ENCODE peak calls at places on chromosomes 5 and 9, in five cellular contexts. V is left ventricle myocardium inferior; M is activated CD4-positive, alpha-beta memory T cell treated with anti-CD3 and anti-CD28 coated beads, Interleukin-2, amount 10 ng/mL, durations not matched to agents 7 days and 5 days; Y is astrocyte of the spinal cord; G is activated T-helper 1 cell treated with Interleukin-2 at 50 U/mL for 16 hours. Z is an unnamed sample.

GRCh38 chr9:37512439-37512838 is 26.7 kb downstream of the POLR1E start:
- DNase-seq in G (no peak), M (no peak), V (no peak), Y (no peak), Z (no peak)

GRCh38 chr9:8579661-8580060 is 780.1 kb upstream of the DMAC1 start:
- DNase-seq in Y (no peak), V (no peak), G (no peak), M (no peak), Z (no peak)

GRCh38 chr5:172097356-172097755 is 90.7 kb downstream of the STK10 start:
- DNase-seq in Y (no peak), V (peak; percentile 16), M (no peak), G (no peak), Z (no peak)

GRCh38 chr5:118548761-118549160 is 439.6 kb downstream of the DTWD2 start:
- DNase-seq in V (no peak), G (no peak), Y (peak; percentile 52), M (no peak), Z (no peak)

GRCh38 chr5:139882961-139883539 is 87.4 kb downstream of the PSD2 start:
- DNase-seq in V (no peak), M (no peak), G (no peak), Y (no peak), Z (no peak)

GRCh38 chr5:69007086-69007672 is 86.6 kb upstream of the SLC30A5 start:
- DNase-seq in G (no peak), Y (no peak), M (no peak), V (no peak), Z (no peak)

GRCh38 chr9:2083552-2083951 is 68.4 kb downstream of the SMARCA2 start:
- DNase-seq in Y (no peak), M (no peak), G (no peak), V (no peak), Z (no peak)

GRCh38 chr5:142782976-142783539 is 12.9 kb downstream of the ARHGAP26 start:
- DNase-seq in G (no peak), V (peak; percentile 72), Y (no peak), M (no peak), Z (no peak)

GRCh38 chr9:98506422-98507054 is 202.2 kb downstream of the GABBR2 start:
- DNase-seq in G (no peak), M (no peak), Y (no peak), V (no peak), Z (no peak)

GRCh38 chr5:62780888-62781287 is 202.3 kb downstream of the LRRC70 start:
- DNase-seq in V (no peak), G (no peak), Y (no peak), M (no peak), Z (no peak)

GRCh38 chr5:92899611-92900010 is 681.4 kb downstream of the NR2F1-AS1 start:
- DNase-seq in M (no peak), Y (no peak), V (no peak), G (no peak), Z (no peak)

GRCh38 chr5:180209137-180209581 is at the start of gene RASGEF1C:
- DNase-seq in V (peak; percentile 59), Y (peak; percentile 47), M (peak; percentile 58), G (peak; percentile 41), Z (peak; percentile 49)

GRCh38 chr5:1749346-1750124 is 50.1 kb downstream of the MRPL36 start:
- DNase-seq in G (no peak), Y (no peak), V (no peak), M (no peak), Z (no peak)

GRCh38 chr9:137448569-137448962 is 7.4 kb upstream of the ENTPD8 start:
- DNase-seq in V (no peak), Y (no peak), G (no peak), M (no peak), Z (no peak)

GRCh38 chr5:83306572-83307241 is 164.8 kb upstream of the VCAN start:
- DNase-seq in M (peak; percentile 38), G (no peak), Y (peak; percentile 93), V (peak; percentile 29), Z (no peak)

GRCh38 chr5:158755971-158756370 is 343.7 kb downstream of the EBF1 start:
- DNase-seq in Y (peak; percentile 11), V (no peak), G (no peak), M (no peak), Z (no peak)

GRCh38 chr9:8733096-8733954 is 933.7 kb upstream of the DMAC1 start:
- DNase-seq in G (no peak), Y (peak; percentile 64), M (no peak), V (peak; percentile 36), Z (no peak)

GRCh38 chr5:128528126-128528525 is 9.9 kb downstream of the FBN2 start:
- DNase-seq in Y (no peak), G (no peak), M (no peak), V (no peak), Z (no peak)

GRCh38 chr9:123642291-123643278 is 286.6 kb downstream of the CRB2 start:
- DNase-seq in Y (peak; percentile 66), M (no peak), G (no peak), V (peak; percentile 36), Z (no peak)

GRCh38 chr5:42840279-42840678 is 28.6 kb upstream of the SELENOP start:
- DNase-seq in G (no peak), V (peak; percentile 72), Y (peak; percentile 92), M (no peak), Z (no peak)

GRCh38 chr5:78750281-78750680 is 101.7 kb upstream of the LHFPL2 start:
- DNase-seq in G (no peak), M (no peak), V (no peak), Y (no peak), Z (no peak)

GRCh38 chr9:123651273-123651672 is 278.7 kb downstream of the DENND1A start:
- DNase-seq in G (no peak), V (no peak), M (no peak), Y (no peak), Z (no peak)

GRCh38 chr5:171444582-171444981 is 25.1 kb downstream of the FGF18 start:
- DNase-seq in Y (peak; percentile 40), G (no peak), V (no peak), M (no peak), Z (no peak)

GRCh38 chr9:90287567-90288274 is 354.9 kb downstream of the DIRAS2 start:
- DNase-seq in V (no peak), G (no peak), M (peak; percentile 43), Y (no peak), Z (no peak)

GRCh38 chr5:95959964-95960801 is 1.5 kb downstream of the ELL2 start:
- DNase-seq in Y (peak; percentile 59), G (no peak), V (no peak), M (peak; percentile 18), Z (no peak)

GRCh38 chr5:73282383-73282782 is 109.4 kb downstream of the TMEM174 start:
- DNase-seq in G (no peak), Y (no peak), V (no peak), M (no peak), Z (no peak)

GRCh38 chr9:122190597-122191381 is 31.1 kb downstream of the MORN5 start:
- DNase-seq in G (no peak), Y (no peak), M (peak; percentile 24), V (no peak), Z (peak; percentile 18)

GRCh38 chr5:68239485-68239884 is 23.9 kb downstream of the PIK3R1 start:
- DNase-seq in Y (peak; percentile 84), V (peak; percentile 48), M (peak; percentile 82), G (peak; percentile 56), Z (peak; percentile 85)

GRCh38 chr5:56696900-56697299 is 118.4 kb upstream of the MAP3K1 start:
- DNase-seq in M (no peak), Y (peak; percentile 40), G (no peak), V (no peak), Z (no peak)

GRCh38 chr5:174726916-174727793 is 2.8 kb downstream of the MSX2 start:
- DNase-seq in V (no peak), G (no peak), Y (no peak), M (no peak), Z (no peak)

GRCh38 chr9:116494815-116495634 is 192.1 kb upstream of the TRIM32 start:
- DNase-seq in M (peak; percentile 24), V (no peak), Y (no peak), G (no peak), Z (peak; percentile 17)

GRCh38 chr9:89080193-89080592 is 88.9 kb downstream of the S1PR3 start:
- DNase-seq in Y (no peak), G (no peak), V (peak; percentile 70), M (no peak), Z (no peak)

GRCh38 chr5:97644896-97645295 is 461.8 kb upstream of the RIOK2 start:
- DNase-seq in V (no peak), G (no peak), M (no peak), Y (no peak), Z (no peak)

GRCh38 chr5:59253625-59254024 is 639.9 kb downstream of the PDE4D start:
- DNase-seq in M (no peak), V (no peak), G (no peak), Y (no peak), Z (no peak)

GRCh38 chr5:112865128-112865527 is 4.0 kb downstream of the SRP19 start:
- DNase-seq in Y (no peak), V (no peak), G (no peak), M (no peak), Z (no peak)

Z was measured in DND-41.